ENCODE peak calls at places on chromosomes 1 and 21, in eight cellular contexts. W, R, I, O, Z, A, T and H are unnamed samples.

GRCh38 chr1:176466514-176466913 is 3.5 kb downstream of the PAPPA2 start:
- DNase-seq in A (no peak), Z (no peak), T (no peak), W (peak), O (no peak), I (peak), R (no peak), H (no peak)

GRCh38 chr1:76035053-76035452 is 39.5 kb upstream of the ST6GALNAC3 start:
- DNase-seq in I (peak), A (no peak), Z (no peak), O (no peak), T (no peak), W (no peak), R (no peak), H (no peak)

GRCh38 chr21:39610705-39611104 is 2.0 kb upstream of the B3GALT5 start:
- DNase-seq in R (no peak), Z (no peak), O (no peak), I (no peak), W (no peak), T (no peak), A (no peak), H (no peak)

GRCh38 chr1:32031578-32032286 is 18.1 kb downstream of the KHDRBS1 start:
- DNase-seq in O (no peak), R (no peak), T (no peak), I (peak), W (peak), Z (no peak), A (no peak), H (no peak)

GRCh38 chr21:45957986-45958610 is 23.5 kb upstream of the COL6A1 start:
- DNase-seq in O (no peak), I (peak), W (peak), T (no peak), R (no peak), Z (no peak), A (no peak), H (no peak)

GRCh38 chr1:229717774-229718173 is 91.7 kb downstream of the URB2 start:
- DNase-seq in O (no peak), T (no peak), A (no peak), Z (no peak), R (no peak), W (peak), I (peak), H (no peak)

GRCh38 chr1:160114085-160114484 is 1.5 kb upstream of the ATP1A2 start:
- DNase-seq in Z (no peak), W (no peak), R (no peak), O (no peak), A (no peak), I (no peak), T (no peak), H (no peak)

GRCh38 chr1:197933647-197934046 is 16.5 kb downstream of the LHX9 start:
- DNase-seq in I (no peak), A (no peak), O (no peak), W (no peak), R (no peak), T (no peak), Z (no peak), H (no peak)

GRCh38 chr1:97999320-97999719 is 78.5 kb upstream of the DPYD start:
- DNase-seq in O (no peak), A (no peak), I (peak), Z (no peak), T (no peak), W (peak), R (no peak), H (no peak)

GRCh38 chr1:119910617-119911016 is 14.3 kb upstream of the ADAM30 start:
- DNase-seq in Z (no peak), O (no peak), A (no peak), T (no peak), I (no peak), R (no peak), W (no peak), H (no peak)

GRCh38 chr1:235657747-235658526 is 8.4 kb upstream of the GNG4 start:
- DNase-seq in O (no peak), A (no peak), T (no peak), W (no peak), R (no peak), Z (no peak), I (no peak), H (no peak)

GRCh38 chr1:22773981-22774471 is 63.4 kb downstream of the EPHB2 start:
- DNase-seq in O (no peak), R (peak), Z (peak), A (no peak), W (peak), T (peak), I (peak), H (no peak)

GRCh38 chr21:42818328-42818749 is 61.0 kb downstream of the WDR4 start:
- DNase-seq in Z (peak), I (peak), A (peak), R (peak), W (peak), T (peak), O (peak), H (peak)

GRCh38 chr1:153547560-153548551 is 1.2 kb downstream of the S100A3 start:
- DNase-seq in W (no peak), Z (no peak), I (no peak), T (no peak), A (no peak), R (no peak), O (no peak), H (no peak)

GRCh38 chr1:6955357-6956154 is 170.3 kb downstream of the CAMTA1 start:
- DNase-seq in A (no peak), R (no peak), I (no peak), W (no peak), O (no peak), Z (no peak), T (no peak), H (peak)

GRCh38 chr1:17018849-17019248 is 7.1 kb upstream of the ATP13A2 start:
- DNase-seq in O (no peak), T (no peak), I (no peak), R (no peak), W (no peak), A (no peak), Z (no peak), H (no peak)

GRCh38 chr1:179342740-179343404 is 22.9 kb upstream of the AXDND1 start:
- DNase-seq in A (no peak), T (no peak), R (no peak), O (no peak), I (no peak), W (no peak), Z (no peak), H (no peak)

GRCh38 chr1:36116906-36117305 is 8.1 kb downstream of the COL8A2 start:
- DNase-seq in R (no peak), T (no peak), I (no peak), Z (no peak), A (no peak), O (no peak), W (no peak), H (no peak)

GRCh38 chr1:157490337-157491165 is 61.8 kb downstream of the FCRL5 start:
- DNase-seq in W (peak), I (peak), T (peak), A (peak), Z (peak), R (peak), O (peak), H (peak)

GRCh38 chr1:27575861-27576331 is 28.0 kb downstream of the AHDC1 start:
- DNase-seq in O (peak), I (no peak), A (peak), W (peak), T (peak), R (peak), Z (no peak), H (no peak)

GRCh38 chr21:45401916-45402900 is 2.8 kb upstream of the COL18A1 start:
- DNase-seq in W (peak), R (peak), I (no peak), Z (no peak), T (peak), A (no peak), O (no peak), H (peak)

GRCh38 chr1:91606546-91607078 is 106.0 kb downstream of the CDC7 start:
- DNase-seq in I (no peak), T (no peak), O (no peak), A (no peak), Z (no peak), R (peak), W (no peak), H (no peak)

GRCh38 chr1:231639819-231640218 is 13.2 kb downstream of the DISC1 start:
- DNase-seq in A (no peak), R (no peak), T (no peak), I (peak), Z (no peak), W (no peak), O (no peak), H (no peak)

GRCh38 chr1:77542784-77543183 is 139.7 kb downstream of the ZZZ3 start:
- DNase-seq in Z (no peak), A (no peak), R (no peak), I (peak), O (no peak), W (peak), T (no peak), H (no peak)

GRCh38 chr1:27876341-27877114 is 4.2 kb downstream of the THEMIS2 start:
- DNase-seq in O (no peak), I (no peak), R (peak), W (no peak), Z (no peak), T (peak), A (no peak), H (no peak)

GRCh38 chr1:203470240-203470639 is 5.4 kb upstream of the PRELP start:
- DNase-seq in I (no peak), W (no peak), A (no peak), Z (no peak), T (no peak), O (no peak), R (no peak), H (no peak)

GRCh38 chr1:209650454-209650853 is 1.8 kb downstream of the LAMB3 start:
- DNase-seq in A (no peak), W (no peak), I (no peak), T (no peak), R (no peak), Z (no peak), O (no peak), H (no peak)

GRCh38 chr1:10644307-10645128 is 151.9 kb downstream of the CASZ1 start:
- DNase-seq in I (peak), T (no peak), W (peak), R (no peak), Z (no peak), O (no peak), A (no peak), H (no peak)

GRCh38 chr1:247487057-247487456 is 29.2 kb upstream of the OR2B11 start:
- DNase-seq in I (peak), O (peak), A (no peak), T (no peak), R (no peak), W (peak), Z (peak), H (no peak)

GRCh38 chr1:160789702-160790611 is 6.0 kb upstream of the LY9 start:
- DNase-seq in Z (peak), A (no peak), W (no peak), O (no peak), I (no peak), T (no peak), R (no peak), H (no peak)

GRCh38 chr1:243924188-243924587 is 74.1 kb upstream of the AKT3 start:
- DNase-seq in I (peak), T (no peak), O (no peak), A (no peak), W (peak), Z (no peak), R (no peak), H (no peak)

GRCh38 chr1:165897326-165898303 is 70.2 kb downstream of the UCK2 start:
- DNase-seq in O (no peak), T (no peak), R (no peak), W (peak), A (no peak), I (peak), Z (no peak), H (no peak)

GRCh38 chr1:1876335-1876935 is 14.5 kb downstream of the GNB1 start:
- DNase-seq in O (no peak), T (no peak), Z (no peak), W (no peak), A (no peak), R (no peak), I (no peak), H (no peak)

GRCh38 chr1:215132156-215132555 is 49.6 kb downstream of the KCNK2 start:
- DNase-seq in O (no peak), A (no peak), W (peak), R (no peak), I (peak), Z (no peak), T (no peak), H (no peak)

GRCh38 chr1:183308719-183309118 is 109.5 kb downstream of the NMNAT2 start:
- DNase-seq in A (no peak), I (no peak), R (no peak), T (no peak), O (no peak), Z (no peak), W (no peak), H (no peak)

GRCh38 chr1:233440952-233441401 is 113.5 kb downstream of the MAP3K21 start:
- DNase-seq in W (peak), I (peak), A (no peak), R (peak), Z (peak), T (no peak), O (peak), H (no peak)

GRCh38 chr1:245160976-245161375 is 6.2 kb downstream of the KIF26B start:
- DNase-seq in A (no peak), I (no peak), Z (no peak), W (peak), R (no peak), T (no peak), O (no peak), H (no peak)

GRCh38 chr1:204405988-204406387 is 5.6 kb downstream of the PPP1R15B start:
- DNase-seq in I (no peak), W (peak), R (no peak), Z (no peak), A (no peak), T (no peak), O (no peak), H (no peak)

GRCh38 chr1:175188936-175189335 is 3.6 kb downstream of the KIAA0040 start:
- DNase-seq in Z (no peak), I (no peak), T (no peak), W (no peak), R (no peak), A (no peak), O (no peak), H (no peak)

GRCh38 chr21:45256912-45257672 is 30.6 kb downstream of the POFUT2 start:
- DNase-seq in I (no peak), A (no peak), W (no peak), T (peak), R (peak), Z (no peak), O (no peak), H (no peak)

GRCh38 chr21:37529649-37530048 is 163.1 kb downstream of the DYRK1A start:
- DNase-seq in I (no peak), T (no peak), O (no peak), A (no peak), W (no peak), R (no peak), Z (no peak), H (no peak)

GRCh38 chr21:37527716-37528115 is 161.1 kb downstream of the DYRK1A start:
- DNase-seq in T (no peak), A (no peak), W (no peak), R (no peak), O (no peak), I (no peak), Z (no peak), H (no peak)

GRCh38 chr21:37525810-37526209 is 159.2 kb downstream of the DYRK1A start:
- DNase-seq in T (no peak), R (no peak), Z (no peak), O (no peak), I (no peak), W (peak), A (no peak), H (no peak)

GRCh38 chr21:37527103-37527502 is 160.5 kb downstream of the DYRK1A start:
- DNase-seq in R (no peak), I (no peak), T (no peak), W (no peak), Z (no peak), O (no peak), A (no peak), H (no peak)

GRCh38 chr21:37528150-37528937 is 161.8 kb downstream of the DYRK1A start:
- DNase-seq in O (no peak), R (no peak), T (no peak), I (no peak), Z (no peak), W (no peak), A (no peak), H (no peak)
- TF ChIP-seq CTCF in O (no peak), R (no peak), T (no peak), I (no peak), Z (no peak), W (no peak), A (no peak), H (no peak)

DNA sequence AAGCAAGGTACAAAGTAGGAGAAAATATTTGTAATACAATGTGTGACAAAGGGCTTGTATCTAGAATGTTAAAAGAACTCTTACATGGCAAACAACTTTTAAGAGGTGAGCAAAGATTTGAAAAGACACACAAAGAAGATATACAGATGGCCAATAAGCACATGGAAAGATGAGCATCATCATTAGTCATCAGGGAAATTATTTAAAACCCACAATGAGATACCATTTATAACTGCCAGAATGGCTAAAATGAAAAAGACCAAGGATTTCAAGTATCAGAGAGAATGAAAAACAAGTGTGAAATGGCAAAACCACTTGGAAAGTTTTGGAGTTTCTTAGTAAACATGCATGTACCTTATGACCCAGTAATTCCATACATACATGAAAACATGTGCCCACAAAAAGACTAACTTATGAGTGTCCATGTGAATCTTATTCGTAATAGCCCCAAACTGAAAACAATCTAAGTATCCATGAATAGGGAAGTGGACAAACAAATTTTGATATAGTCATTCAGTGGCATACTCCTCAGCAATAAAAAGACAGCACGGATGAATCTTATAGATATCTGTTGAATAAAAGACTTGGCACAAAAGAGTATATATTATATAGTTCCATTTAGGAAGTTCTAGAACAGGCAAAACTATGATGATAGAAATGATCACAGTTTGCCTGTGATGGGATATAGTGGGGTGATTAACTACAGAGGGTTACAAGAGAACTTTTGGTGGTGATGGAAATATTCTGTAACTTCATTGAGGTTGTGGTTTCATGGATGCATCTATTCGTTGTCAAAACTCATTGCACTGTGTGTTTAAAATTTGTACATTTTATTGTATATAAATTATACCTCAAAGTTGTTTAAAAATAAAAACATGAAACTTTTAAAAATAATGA is 82.0 kb downstream of the DISP1 start:
- DNase-seq in O (no peak), T (no peak), Z (no peak), I (peak), A (no peak), W (peak), R (no peak), H (no peak)
- TF ChIP-seq CTCF in O (no peak), T (no peak), Z (no peak), I (no peak), A (no peak), W (no peak), R (no peak), H (no peak)

DNA sequence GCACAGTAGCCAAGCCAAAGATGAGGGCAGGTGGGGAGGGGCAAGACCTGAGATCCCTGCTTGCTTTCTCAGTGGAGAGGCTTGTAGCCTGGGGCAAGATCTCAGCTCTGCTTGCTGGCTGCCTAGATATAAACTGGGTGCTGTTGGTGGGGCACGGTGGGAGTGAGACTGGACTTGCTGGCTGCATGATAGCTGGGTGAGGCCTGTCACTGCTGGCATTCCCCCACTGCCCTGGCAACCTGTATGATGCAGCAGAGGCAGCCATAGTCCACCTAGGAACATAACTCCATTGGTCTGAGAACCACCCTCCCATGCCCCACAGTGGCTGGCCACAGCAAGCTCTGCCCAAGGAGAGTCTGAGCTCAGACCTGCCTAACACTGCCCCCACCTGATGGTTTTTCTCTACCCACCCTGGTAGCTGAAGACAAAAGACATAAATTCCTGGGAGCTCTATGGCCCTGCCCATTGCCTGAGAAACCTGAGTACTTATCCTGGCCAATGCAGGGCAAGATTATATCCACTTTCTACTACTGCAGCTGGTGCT is 261.9 kb upstream of the DEPDC1 start:
- DNase-seq in W (no peak), I (no peak), Z (no peak), T (peak), A (no peak), O (no peak), R (no peak), H (no peak)
- TF ChIP-seq CTCF in W (no peak), I (no peak), Z (no peak), T (no peak), A (no peak), O (no peak), R (no peak), H (no peak)

GRCh38 chr1:43990271-43991199 is 864 bp upstream of the CCDC24 start:
- DNase-seq in O (no peak), W (no peak), I (no peak), T (peak), Z (no peak), R (no peak), A (no peak), H (no peak)
- TF ChIP-seq CTCF in O (no peak), W (no peak), I (peak), T (no peak), Z (no peak), R (no peak), A (no peak), H (no peak)

GRCh38 chr1:206658264-206658980 is 23.1 kb downstream of the DYRK3 start:
- DNase-seq in I (no peak), A (peak), T (peak), Z (no peak), W (no peak), R (peak), O (peak), H (peak)
- TF ChIP-seq CTCF in I (peak), A (no peak), T (peak), Z (peak), W (peak), R (peak), O (peak), H (peak)